ENCODE peak calls at places on chromosomes 3 and 15, in six cellular contexts. O is GM12878, P is H1, Y is HepG2, U is GM12891, D is K562. F is an unnamed sample.

GRCh38 chr3:115476472-115476871 is 146.8 kb upstream of the GAP43 start:
- DNase-seq in P (no peak), U (no peak), Y (no peak), D (no peak), O (no peak), F (no peak)

GRCh38 chr3:116056280-116056679 is 389.0 kb downstream of the LSAMP start:
- DNase-seq in Y (no peak), O (no peak), D (no peak), P (no peak), U (no peak), F (no peak)

GRCh38 chr3:162134571-162134970 is 638.0 kb downstream of the OTOL1 start:
- DNase-seq in U (no peak), Y (no peak), O (no peak), D (no peak), P (no peak), F (no peak)

GRCh38 chr3:148648685-148649352 is 48.9 kb upstream of the AGTR1 start:
- DNase-seq in P (no peak), Y (no peak), D (no peak), U (no peak), O (no peak), F (no peak)

GRCh38 chr3:12752803-12753202 is 6.3 kb downstream of the TMEM40 start:
- DNase-seq in U (no peak), Y (no peak), D (no peak), O (peak), P (no peak), F (no peak)

GRCh38 chr15:68389041-68389930 is 42.7 kb downstream of the ITGA11 start:
- DNase-seq in D (no peak), O (no peak), P (no peak), U (no peak), Y (no peak), F (no peak)

GRCh38 chr3:194584435-194584776 is 48.8 kb downstream of the TMEM44 start:
- DNase-seq in O (no peak), D (no peak), P (no peak), U (no peak), Y (no peak), F (no peak)

GRCh38 chr3:88031543-88032148 is 27.2 kb downstream of the CGGBP1 start:
- DNase-seq in O (peak), P (no peak), U (no peak), D (no peak), Y (no peak), F (no peak)

GRCh38 chr3:66405701-66406091 is 95.1 kb downstream of the LRIG1 start:
- DNase-seq in P (no peak), Y (no peak), O (no peak), U (no peak), D (no peak), F (no peak)

GRCh38 chr3:9879830-9880549 is at the start of gene CIDEC:
- DNase-seq in Y (no peak), P (no peak), D (peak), U (no peak), O (no peak), F (no peak)

GRCh38 chr3:63908081-63908736 is 4.0 kb downstream of the SCAANT1 start:
- DNase-seq in O (no peak), D (no peak), U (no peak), Y (peak), P (no peak), F (no peak)

GRCh38 chr3:182382112-182382857 is 411.0 kb upstream of the ATP11B start:
- DNase-seq in U (no peak), Y (no peak), D (no peak), O (no peak), P (no peak), F (no peak)

GRCh38 chr3:51798561-51798960 is 19.5 kb upstream of the IQCF6 start:
- DNase-seq in P (no peak), Y (no peak), O (no peak), U (no peak), D (peak), F (no peak)

GRCh38 chr3:127157181-127157828 is 35.6 kb upstream of the PRR23E start:
- DNase-seq in U (no peak), O (no peak), P (no peak), D (no peak), Y (no peak), F (no peak)

GRCh38 chr15:51382787-51383186 is 41.3 kb downstream of the GLDN start:
- DNase-seq in U (peak), Y (peak), O (no peak), D (peak), P (no peak), F (no peak)

GRCh38 chr3:3552741-3553140 is 246.5 kb upstream of the LRRN1 start:
- DNase-seq in Y (no peak), D (no peak), O (no peak), P (no peak), U (no peak), F (no peak)

GRCh38 chr15:33111051-33111451 is 83.5 kb downstream of the FMN1 start:
- DNase-seq in U (no peak), Y (no peak), D (no peak), O (no peak), P (no peak), F (no peak)

GRCh38 chr3:105490045-105490444 is 123.3 kb downstream of the ALCAM start:
- DNase-seq in U (no peak), D (no peak), P (no peak), O (no peak), Y (no peak), F (no peak)

GRCh38 chr15:31391687-31392671 is 65.3 kb downstream of the KLF13 start:
- DNase-seq in P (no peak), O (no peak), D (peak), Y (no peak), U (peak), F (peak)

GRCh38 chr15:91787198-91787597 is 66.3 kb upstream of the SLCO3A1 start:
- DNase-seq in O (no peak), Y (no peak), U (no peak), D (no peak), P (no peak), F (no peak)

GRCh38 chr15:56886450-56886856 is 32.0 kb upstream of the TCF12 start:
- DNase-seq in O (no peak), Y (peak), U (no peak), D (no peak), P (no peak), F (no peak)

GRCh38 chr3:109188726-109189125 is 52.2 kb downstream of the C3orf85 start:
- DNase-seq in D (no peak), P (no peak), O (no peak), U (no peak), Y (no peak), F (no peak)

GRCh38 chr3:156189927-156190326 is 69.5 kb downstream of the KCNAB1 start:
- DNase-seq in U (no peak), O (no peak), D (no peak), P (no peak), Y (no peak), F (no peak)

GRCh38 chr15:66894363-66894762 is 171.0 kb upstream of the SMAD3 start:
- DNase-seq in D (peak), O (no peak), U (no peak), Y (peak), P (no peak), F (no peak)

GRCh38 chr15:65558336-65558735 is 28.1 kb downstream of the HACD3 start:
- DNase-seq in O (no peak), P (no peak), Y (no peak), U (no peak), D (no peak), F (no peak)

GRCh38 chr3:154852515-154852914 is 227.6 kb upstream of the MME start:
- DNase-seq in D (no peak), U (no peak), Y (no peak), O (no peak), P (no peak), F (no peak)

GRCh38 chr3:54066253-54066652 is 56.1 kb upstream of the CACNA2D3 start:
- DNase-seq in U (no peak), Y (no peak), D (no peak), O (no peak), P (no peak), F (no peak)

GRCh38 chr15:95252404-95252803 is 1021.0 kb downstream of the MCTP2 start:
- DNase-seq in U (no peak), O (no peak), D (no peak), P (no peak), Y (no peak), F (no peak)

GRCh38 chr15:34708422-34708821 is 46.4 kb downstream of the GJD2 start:
- DNase-seq in O (no peak), U (no peak), D (peak), P (peak), Y (peak), F (no peak)

GRCh38 chr3:104359546-104359945 is 1007.2 kb upstream of the ALCAM start:
- DNase-seq in D (no peak), U (no peak), P (no peak), Y (no peak), O (no peak), F (no peak)

GRCh38 chr3:168514252-168514651 is 418.5 kb upstream of the GOLIM4 start:
- DNase-seq in P (no peak), Y (no peak), D (no peak), O (no peak), U (no peak), F (no peak)

GRCh38 chr15:71781179-71781964 is 29.0 kb upstream of the NR2E3 start:
- DNase-seq in U (no peak), Y (no peak), P (no peak), O (peak), D (no peak), F (no peak)

GRCh38 chr3:109257269-109257668 is 59.0 kb downstream of the DPPA2 start:
- DNase-seq in O (no peak), U (no peak), P (no peak), D (no peak), Y (no peak), F (no peak)

GRCh38 chr3:112640864-112641751 is at the start of gene CCDC80:
- DNase-seq in O (no peak), Y (no peak), U (no peak), P (no peak), D (peak), F (no peak)
- TF ChIP-seq POLR2A in O (no peak), Y (no peak), U (peak), P (peak), D (peak), F (peak)

DNA sequence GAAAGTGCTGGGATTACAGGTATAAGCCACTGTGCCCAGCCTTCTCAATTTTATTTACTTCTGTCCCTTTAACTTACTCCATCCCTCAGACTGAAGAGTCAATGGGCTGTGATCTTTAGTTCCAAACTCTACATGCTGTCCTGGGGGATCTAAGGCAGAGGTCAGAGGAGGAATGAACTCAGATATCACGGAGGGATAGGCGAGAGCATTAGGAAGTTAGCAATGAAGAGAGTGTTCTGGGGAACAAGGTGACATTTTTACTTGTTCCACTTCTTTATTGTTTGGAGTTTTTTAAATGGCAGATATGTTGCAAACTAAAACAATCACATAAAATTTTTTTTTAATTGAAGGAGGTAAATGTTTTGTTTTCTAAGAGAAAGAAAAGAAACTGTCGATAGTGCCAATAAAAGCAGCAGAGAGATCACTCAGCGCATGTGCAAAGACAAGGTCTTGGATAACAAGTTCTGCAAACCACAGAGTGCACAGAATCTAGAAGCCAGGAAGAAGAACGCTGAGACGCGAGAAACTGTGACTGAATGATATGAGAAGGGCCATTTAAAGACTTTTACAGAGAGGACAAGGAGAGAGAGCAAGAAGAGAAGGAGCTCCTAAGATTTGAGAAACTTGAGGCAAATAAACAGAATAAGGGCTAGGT is 10.8 kb upstream of the CA12 start:
- DNase-seq in O (no peak), U (no peak), D (peak), Y (no peak), P (no peak), F (no peak)
- TF ChIP-seq POLR2AphosphoS5 in O (no peak), U (no peak), D (no peak), Y (no peak), P (no peak), F (no peak)

DNA sequence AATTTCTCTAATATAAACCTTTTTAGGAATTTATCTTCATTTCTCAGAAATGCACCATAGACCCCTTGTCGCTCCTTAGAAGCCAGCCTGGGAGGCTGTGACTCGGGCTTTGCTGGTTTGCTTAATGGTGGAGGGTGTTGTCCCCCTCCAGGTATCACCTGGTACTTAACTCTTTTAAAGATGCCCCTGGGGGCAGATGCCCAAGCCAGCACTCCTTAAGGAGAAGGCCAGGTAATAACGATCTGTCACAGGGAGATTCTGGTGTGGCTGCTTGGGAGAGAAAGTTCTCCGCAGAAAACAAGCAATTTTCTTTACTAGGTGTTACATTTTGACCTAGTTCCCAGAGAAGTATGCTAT is 22.3 kb downstream of the EHD4 start:
- DNase-seq in D (no peak), P (no peak), Y (no peak), O (no peak), U (no peak), F (no peak)
- TF ChIP-seq TAF1 in D (no peak), P (no peak), Y (no peak), O (no peak), U (no peak), F (no peak)

DNA sequence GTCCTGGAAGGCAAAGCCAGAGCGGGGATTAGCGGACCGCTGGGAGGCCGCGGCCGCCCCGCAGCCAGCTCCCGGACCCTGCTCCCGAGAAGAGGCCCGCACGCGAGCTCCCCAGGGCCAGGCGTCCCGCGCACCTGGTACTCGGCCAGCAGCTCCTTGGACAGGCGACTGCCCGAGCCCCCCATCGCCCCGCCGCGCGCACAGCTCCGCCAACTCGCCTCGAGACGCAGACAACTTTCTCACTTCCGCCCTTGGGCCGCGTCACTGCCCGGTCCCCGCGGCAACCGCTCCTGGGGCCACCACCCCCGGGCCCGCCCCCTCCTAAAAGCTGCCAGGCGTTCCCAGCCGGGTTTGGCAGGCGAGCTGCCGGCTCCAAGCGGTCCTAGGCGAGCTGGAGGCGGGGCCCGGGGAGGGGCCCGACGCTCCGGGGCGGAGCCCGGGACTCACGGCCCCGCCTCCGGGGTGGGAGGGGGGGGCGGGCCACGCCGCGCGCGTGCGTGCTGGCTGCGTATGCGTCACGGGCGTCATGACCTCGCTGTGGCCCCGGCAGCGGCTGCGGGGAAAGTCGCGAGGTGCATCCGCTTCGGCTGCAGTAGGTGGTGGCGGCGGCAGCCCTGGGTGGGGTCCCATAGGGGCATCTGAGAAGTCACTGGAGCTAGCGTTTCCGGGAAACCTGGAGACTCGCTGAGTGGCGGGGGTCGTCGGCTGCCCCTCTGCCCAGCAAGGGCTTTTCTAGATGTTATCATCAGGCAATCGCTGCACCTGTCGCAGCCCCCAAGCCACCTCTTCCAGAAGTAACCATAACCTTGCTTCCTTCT is at the start of the genes CIB1 and GDPGP1:
- DNase-seq in O (peak), D (peak), U (peak), P (peak), Y (peak), F (peak)
- TF ChIP-seq POLR2A in O (peak), D (peak), U (peak), P (no peak), Y (peak), F (peak)

DNA sequence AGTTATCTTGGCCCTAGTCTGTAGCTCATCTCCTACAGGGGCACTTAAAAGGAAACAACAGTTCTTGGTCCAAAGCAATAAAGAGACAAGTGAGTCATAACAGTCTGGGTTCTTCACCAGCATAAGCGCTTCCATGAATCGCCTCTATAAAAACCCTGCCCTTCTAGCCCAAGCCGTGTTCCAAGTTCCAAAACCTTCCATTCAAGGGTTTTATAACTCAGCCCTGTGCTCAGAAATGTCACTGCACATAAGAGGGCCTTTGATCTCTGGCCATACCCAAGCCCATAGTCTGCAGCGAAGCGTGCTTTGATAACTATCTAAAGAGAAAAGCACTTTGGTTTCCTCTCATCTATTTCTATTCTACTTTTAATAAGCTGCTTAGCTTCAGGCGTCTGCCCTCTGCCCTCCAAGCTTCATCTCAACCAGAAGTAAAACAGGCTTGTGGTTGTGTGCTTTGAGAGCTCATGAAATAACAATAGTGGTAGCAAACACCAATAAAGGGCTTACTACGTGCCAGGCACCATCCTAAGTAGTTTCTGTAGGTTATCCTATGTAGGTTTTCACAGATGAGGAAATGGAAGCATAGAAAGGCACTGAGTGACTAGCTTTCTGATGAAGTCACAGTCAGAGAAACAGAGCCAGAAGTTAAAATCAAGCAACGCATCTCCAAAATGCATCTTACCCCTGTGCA is 64.0 kb upstream of the AKAP13 start:
- DNase-seq in D (no peak), P (no peak), Y (peak), U (no peak), O (no peak), F (no peak)
- TF ChIP-seq POLR2AphosphoS5 in D (no peak), P (no peak), Y (no peak), U (no peak), O (no peak), F (no peak)

GRCh38 chr3:8765528-8765927 is 3.9 kb downstream of the OXTR start:
- DNase-seq in Y (no peak), U (no peak), D (no peak), O (no peak), P (no peak), F (no peak)
- TF ChIP-seq TAF1 in Y (no peak), U (no peak), D (no peak), O (no peak), P (no peak), F (no peak)

GRCh38 chr3:152267831-152268500 is 763 bp upstream of the MBNL1 start:
- DNase-seq in P (no peak), U (no peak), O (no peak), D (no peak), Y (no peak), F (no peak)

GRCh38 chr3:152270145-152270870 is 1.6 kb downstream of the MBNL1 start:
- DNase-seq in O (no peak), U (no peak), D (no peak), P (no peak), Y (peak), F (no peak)

GRCh38 chr3:152268501-152269422 is at the start of gene MBNL1:
- DNase-seq in D (peak), Y (peak), U (peak), P (peak), O (no peak), F (peak)

GRCh38 chr3:152270944-152271343 is 2.2 kb downstream of the MBNL1 start:
- DNase-seq in D (no peak), P (no peak), U (no peak), O (no peak), Y (no peak), F (no peak)

DNA sequence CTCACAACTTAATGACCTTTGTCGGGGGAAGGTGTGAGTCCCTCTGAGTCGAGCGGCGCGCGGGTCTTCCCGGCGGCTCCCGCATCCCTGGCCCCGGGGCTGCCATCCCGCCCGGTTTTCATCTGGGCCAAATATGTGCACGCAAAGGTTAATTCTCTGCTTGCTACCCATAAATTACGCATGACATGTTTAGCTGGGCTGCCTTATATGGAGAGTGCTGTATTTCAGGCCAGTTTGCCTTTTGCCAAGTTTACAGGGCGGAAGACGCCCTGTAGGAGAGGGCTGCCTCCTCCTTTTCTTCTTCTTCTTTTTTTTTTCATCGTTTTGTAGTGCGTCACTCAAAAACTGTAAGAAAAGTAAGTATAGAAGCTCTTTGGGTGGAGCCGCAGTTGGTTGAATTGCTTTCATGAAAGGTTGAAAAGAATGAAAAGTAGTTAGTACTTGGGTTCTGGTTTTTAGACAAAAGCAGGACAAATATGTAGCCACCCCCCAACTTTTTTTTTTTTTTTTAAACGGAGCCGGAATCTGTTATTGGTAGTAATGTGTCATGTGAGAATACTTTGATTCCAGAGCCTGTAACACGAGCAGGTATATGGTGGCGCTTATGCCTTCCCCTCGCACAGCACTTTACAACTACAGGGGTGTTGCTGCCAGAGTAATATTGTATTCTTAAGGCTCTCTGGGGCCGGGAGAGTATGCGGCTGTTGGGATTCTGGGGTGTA is 855 bp downstream of the MBNL1 start:
- DNase-seq in U (no peak), D (no peak), O (no peak), Y (peak), P (no peak), F (no peak)
- TF ChIP-seq POLR2A in U (no peak), D (no peak), O (no peak), Y (no peak), P (no peak), F (no peak)